ENCODE peak calls at places on chromosomes 2 and 18, in eight cellular contexts. One of them, this sample, is unnamed.

GRCh38 chr18:63344918-63345317 is 22.1 kb downstream of the KDSR start:
- DNase-seq in RWPE1: no peak
- DNase-seq in AG10803: no peak
- DNase-seq in progenitor cell of endocrine pancreas: no peak
- DNase-seq in foreskin fibroblast: no peak
- DNase-seq in sigmoid colon: no peak
- DNase-seq in D721Med: no peak
- DNase-seq in fibroblast of the aortic adventitia: no peak
- DNase-seq in this sample: no peak

GRCh38 chr2:28206786-28207185 is 185.9 kb upstream of the FOSL2 start:
- DNase-seq in RWPE1: no peak
- DNase-seq in AG10803: no peak
- DNase-seq in progenitor cell of endocrine pancreas: no peak
- DNase-seq in foreskin fibroblast: peak
- DNase-seq in sigmoid colon: no peak
- DNase-seq in D721Med: no peak
- DNase-seq in fibroblast of the aortic adventitia: no peak
- DNase-seq in this sample: no peak

GRCh38 chr18:32698148-32698547 is 74.7 kb downstream of the KLHL14 start:
- DNase-seq in RWPE1: no peak
- DNase-seq in AG10803: no peak
- DNase-seq in progenitor cell of endocrine pancreas: no peak
- DNase-seq in foreskin fibroblast: no peak
- DNase-seq in sigmoid colon: no peak
- DNase-seq in D721Med: no peak
- DNase-seq in fibroblast of the aortic adventitia: no peak
- DNase-seq in this sample: no peak

GRCh38 chr18:24369420-24369819 is 28.2 kb downstream of the OSBPL1A start:
- DNase-seq in RWPE1: no peak
- DNase-seq in AG10803: peak
- DNase-seq in progenitor cell of endocrine pancreas: no peak
- DNase-seq in foreskin fibroblast: peak
- DNase-seq in sigmoid colon: no peak
- DNase-seq in D721Med: no peak
- DNase-seq in fibroblast of the aortic adventitia: no peak
- DNase-seq in this sample: no peak

GRCh38 chr2:14634223-14634884 is 1.8 kb downstream of the LRATD1 start:
- DNase-seq in RWPE1: peak
- DNase-seq in AG10803: peak
- DNase-seq in progenitor cell of endocrine pancreas: peak
- DNase-seq in foreskin fibroblast: peak
- DNase-seq in sigmoid colon: peak
- DNase-seq in D721Med: peak
- DNase-seq in fibroblast of the aortic adventitia: peak
- DNase-seq in this sample: peak

GRCh38 chr2:46032996-46033395 is 264.2 kb upstream of the EPAS1 start:
- DNase-seq in RWPE1: peak
- DNase-seq in AG10803: no peak
- DNase-seq in progenitor cell of endocrine pancreas: no peak
- DNase-seq in foreskin fibroblast: no peak
- DNase-seq in sigmoid colon: no peak
- DNase-seq in D721Med: no peak
- DNase-seq in fibroblast of the aortic adventitia: no peak
- DNase-seq in this sample: no peak

GRCh38 chr2:69422198-69422597 is 15.0 kb downstream of the NFU1 start:
- DNase-seq in RWPE1: no peak
- DNase-seq in AG10803: no peak
- DNase-seq in progenitor cell of endocrine pancreas: no peak
- DNase-seq in foreskin fibroblast: no peak
- DNase-seq in sigmoid colon: no peak
- DNase-seq in D721Med: no peak
- DNase-seq in fibroblast of the aortic adventitia: no peak
- DNase-seq in this sample: no peak

GRCh38 chr18:46867471-46868170 is 49.7 kb downstream of the PIAS2 start:
- DNase-seq in RWPE1: no peak
- DNase-seq in AG10803: peak
- DNase-seq in progenitor cell of endocrine pancreas: no peak
- DNase-seq in foreskin fibroblast: no peak
- DNase-seq in sigmoid colon: no peak
- DNase-seq in D721Med: no peak
- DNase-seq in fibroblast of the aortic adventitia: no peak
- DNase-seq in this sample: no peak

GRCh38 chr2:84878896-84879594 is 1.8 kb downstream of the TRABD2A start:
- DNase-seq in RWPE1: no peak
- DNase-seq in AG10803: peak
- DNase-seq in progenitor cell of endocrine pancreas: no peak
- DNase-seq in foreskin fibroblast: no peak
- DNase-seq in sigmoid colon: no peak
- DNase-seq in D721Med: no peak
- DNase-seq in fibroblast of the aortic adventitia: no peak
- DNase-seq in this sample: peak

GRCh38 chr2:74436804-74437695 is 4.7 kb downstream of the RTKN start:
- DNase-seq in RWPE1: no peak
- DNase-seq in AG10803: no peak
- DNase-seq in progenitor cell of endocrine pancreas: no peak
- DNase-seq in foreskin fibroblast: no peak
- DNase-seq in sigmoid colon: no peak
- DNase-seq in D721Med: no peak
- DNase-seq in fibroblast of the aortic adventitia: no peak
- DNase-seq in this sample: no peak

GRCh38 chr2:18976112-18976961 is 382.1 kb downstream of the OSR1 start:
- DNase-seq in RWPE1: no peak
- DNase-seq in AG10803: peak
- DNase-seq in progenitor cell of endocrine pancreas: no peak
- DNase-seq in foreskin fibroblast: peak
- DNase-seq in sigmoid colon: peak
- DNase-seq in D721Med: no peak
- DNase-seq in fibroblast of the aortic adventitia: peak
- DNase-seq in this sample: no peak

GRCh38 chr2:59706729-59707128 is 846.7 kb downstream of the BCL11A start:
- DNase-seq in RWPE1: no peak
- DNase-seq in AG10803: no peak
- DNase-seq in progenitor cell of endocrine pancreas: no peak
- DNase-seq in foreskin fibroblast: no peak
- DNase-seq in sigmoid colon: no peak
- DNase-seq in D721Med: no peak
- DNase-seq in fibroblast of the aortic adventitia: no peak
- DNase-seq in this sample: no peak

GRCh38 chr2:97210336-97210735 is 97.4 kb downstream of the ANKRD36 start:
- DNase-seq in RWPE1: no peak
- DNase-seq in AG10803: no peak
- DNase-seq in progenitor cell of endocrine pancreas: no peak
- DNase-seq in foreskin fibroblast: no peak
- DNase-seq in sigmoid colon: no peak
- DNase-seq in D721Med: no peak
- DNase-seq in fibroblast of the aortic adventitia: peak
- DNase-seq in this sample: no peak

GRCh38 chr2:236935656-236936445 is 149.8 kb upstream of the COPS8 start:
- DNase-seq in RWPE1: no peak
- DNase-seq in AG10803: no peak
- DNase-seq in progenitor cell of endocrine pancreas: no peak
- DNase-seq in foreskin fibroblast: no peak
- DNase-seq in sigmoid colon: no peak
- DNase-seq in D721Med: no peak
- DNase-seq in fibroblast of the aortic adventitia: no peak
- DNase-seq in this sample: no peak

GRCh38 chr18:22826726-22827125 is 106.4 kb upstream of the RBBP8 start:
- DNase-seq in RWPE1: peak
- DNase-seq in AG10803: no peak
- DNase-seq in progenitor cell of endocrine pancreas: no peak
- DNase-seq in foreskin fibroblast: no peak
- DNase-seq in sigmoid colon: no peak
- DNase-seq in D721Med: no peak
- DNase-seq in fibroblast of the aortic adventitia: peak
- DNase-seq in this sample: no peak

GRCh38 chr18:79317718-79318117 is 78.0 kb upstream of the NFATC1 start:
- DNase-seq in RWPE1: no peak
- DNase-seq in AG10803: peak
- DNase-seq in progenitor cell of endocrine pancreas: no peak
- DNase-seq in foreskin fibroblast: no peak
- DNase-seq in sigmoid colon: no peak
- DNase-seq in D721Med: no peak
- DNase-seq in fibroblast of the aortic adventitia: no peak
- DNase-seq in this sample: no peak

GRCh38 chr18:5238371-5238758 is 41.3 kb upstream of the AKAIN1 start:
- DNase-seq in RWPE1: peak
- DNase-seq in AG10803: peak
- DNase-seq in progenitor cell of endocrine pancreas: peak
- DNase-seq in foreskin fibroblast: peak
- DNase-seq in sigmoid colon: peak
- DNase-seq in D721Med: no peak
- DNase-seq in fibroblast of the aortic adventitia: no peak
- DNase-seq in this sample: no peak

GRCh38 chr2:196949116-196949515 is 22.6 kb upstream of the PGAP1 start:
- DNase-seq in RWPE1: no peak
- DNase-seq in AG10803: no peak
- DNase-seq in progenitor cell of endocrine pancreas: no peak
- DNase-seq in foreskin fibroblast: no peak
- DNase-seq in sigmoid colon: no peak
- DNase-seq in D721Med: no peak
- DNase-seq in fibroblast of the aortic adventitia: no peak
- DNase-seq in this sample: no peak

GRCh38 chr2:203858176-203858575 is 9.4 kb upstream of the CTLA4 start:
- DNase-seq in RWPE1: no peak
- DNase-seq in AG10803: no peak
- DNase-seq in progenitor cell of endocrine pancreas: no peak
- DNase-seq in foreskin fibroblast: no peak
- DNase-seq in sigmoid colon: no peak
- DNase-seq in D721Med: no peak
- DNase-seq in fibroblast of the aortic adventitia: no peak
- DNase-seq in this sample: no peak
- TF ChIP-seq CTCF in RWPE1: no peak
- TF ChIP-seq CTCF in AG10803: no peak
- TF ChIP-seq CTCF in progenitor cell of endocrine pancreas: no peak
- TF ChIP-seq CTCF in foreskin fibroblast: no peak
- TF ChIP-seq CTCF in sigmoid colon: no peak
- TF ChIP-seq CTCF in D721Med: no peak
- TF ChIP-seq CTCF in fibroblast of the aortic adventitia: peak
- TF ChIP-seq CTCF in this sample: peak

DNA sequence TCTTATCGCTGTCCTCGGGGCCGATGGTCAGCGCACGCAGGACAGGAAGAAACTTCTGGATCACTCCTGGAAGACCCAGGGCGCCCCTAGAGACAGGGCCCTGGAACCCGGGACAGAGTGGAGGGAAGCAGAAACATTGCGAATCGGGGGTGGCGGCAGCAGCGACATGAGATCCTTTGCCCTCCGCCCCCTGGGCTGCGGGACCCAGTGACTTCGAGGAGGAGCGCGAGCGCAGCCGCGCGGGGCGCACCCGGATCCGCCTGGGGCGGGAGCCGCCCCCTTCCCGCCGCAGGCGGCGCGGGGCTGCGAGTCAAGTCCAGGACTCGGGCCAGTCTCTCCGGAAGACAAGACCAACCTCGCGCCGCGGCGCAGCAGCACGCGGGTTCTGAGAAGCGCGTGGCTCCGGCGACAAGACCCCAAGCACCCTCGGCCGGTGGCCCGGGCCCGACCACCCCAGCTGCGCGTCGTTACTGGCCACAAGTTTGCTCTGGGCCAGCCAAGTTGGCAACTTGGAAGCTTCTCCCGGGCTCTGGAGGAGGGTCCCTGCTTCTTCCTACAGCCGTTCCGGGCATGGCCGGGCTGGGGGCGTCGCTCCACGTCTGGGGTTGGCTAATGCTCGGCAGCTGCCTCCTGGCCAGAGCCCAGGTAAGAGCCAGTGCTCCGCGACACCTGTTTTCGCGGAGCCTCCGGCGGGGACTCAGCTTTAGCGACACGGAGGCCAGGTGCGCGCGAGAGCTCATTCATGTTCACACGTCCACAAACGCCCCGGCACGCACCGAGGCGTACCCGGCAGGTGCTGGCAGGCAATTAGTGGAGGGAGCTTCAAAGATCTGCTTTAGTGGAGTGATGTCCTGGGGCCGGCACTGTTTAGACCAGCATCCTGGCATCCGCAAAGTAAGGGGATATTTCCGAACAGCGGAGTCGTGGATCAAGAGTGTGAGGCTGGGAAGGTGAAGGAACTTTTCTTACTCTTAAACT is at the start of gene PTH2R:
- DNase-seq in RWPE1: no peak
- DNase-seq in AG10803: no peak
- DNase-seq in progenitor cell of endocrine pancreas: peak
- DNase-seq in foreskin fibroblast: peak
- DNase-seq in sigmoid colon: no peak
- DNase-seq in D721Med: no peak
- DNase-seq in fibroblast of the aortic adventitia: no peak
- DNase-seq in this sample: peak
- TF ChIP-seq CTCF in RWPE1: no peak
- TF ChIP-seq CTCF in AG10803: no peak
- TF ChIP-seq CTCF in progenitor cell of endocrine pancreas: no peak
- TF ChIP-seq CTCF in foreskin fibroblast: no peak
- TF ChIP-seq CTCF in sigmoid colon: no peak
- TF ChIP-seq CTCF in D721Med: no peak
- TF ChIP-seq CTCF in fibroblast of the aortic adventitia: no peak
- TF ChIP-seq CTCF in this sample: no peak

DNA sequence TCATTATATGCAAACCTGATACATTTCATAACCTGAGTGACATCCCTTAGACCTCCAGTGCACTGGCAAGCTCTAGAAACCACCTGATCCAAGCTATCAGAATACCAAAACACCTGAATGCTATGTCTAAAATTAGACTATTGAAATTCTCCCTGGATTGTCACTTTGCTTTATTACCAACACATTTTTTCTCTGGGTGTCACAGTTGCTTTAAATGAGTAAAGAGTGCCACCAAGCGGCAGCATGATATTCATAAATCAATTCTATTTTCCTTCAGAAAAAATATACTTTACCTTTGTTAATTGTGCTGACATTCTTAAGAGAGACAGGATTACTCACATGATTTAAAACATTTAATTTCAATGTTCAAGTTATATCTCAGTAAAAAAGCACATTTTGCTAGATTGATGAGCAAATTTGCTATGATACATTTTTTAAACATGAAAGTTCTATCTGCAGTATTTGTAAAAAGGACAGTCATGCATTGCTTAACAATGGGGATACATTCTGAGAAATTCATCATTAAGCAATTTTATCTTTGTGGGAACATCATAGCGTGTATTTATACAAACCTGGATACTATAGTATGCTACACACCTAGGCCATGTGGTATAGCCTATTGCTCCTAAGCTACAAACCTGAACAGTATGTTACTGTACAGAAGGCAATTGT is 338.4 kb upstream of the SLC39A10 start:
- DNase-seq in RWPE1: peak
- DNase-seq in AG10803: peak
- DNase-seq in progenitor cell of endocrine pancreas: peak
- DNase-seq in foreskin fibroblast: peak
- DNase-seq in sigmoid colon: no peak
- DNase-seq in D721Med: no peak
- DNase-seq in fibroblast of the aortic adventitia: peak
- DNase-seq in this sample: no peak
- TF ChIP-seq CTCF in RWPE1: peak
- TF ChIP-seq CTCF in AG10803: peak
- TF ChIP-seq CTCF in progenitor cell of endocrine pancreas: peak
- TF ChIP-seq CTCF in foreskin fibroblast: peak
- TF ChIP-seq CTCF in sigmoid colon: no peak
- TF ChIP-seq CTCF in D721Med: peak
- TF ChIP-seq CTCF in fibroblast of the aortic adventitia: peak
- TF ChIP-seq CTCF in this sample: peak

DNA sequence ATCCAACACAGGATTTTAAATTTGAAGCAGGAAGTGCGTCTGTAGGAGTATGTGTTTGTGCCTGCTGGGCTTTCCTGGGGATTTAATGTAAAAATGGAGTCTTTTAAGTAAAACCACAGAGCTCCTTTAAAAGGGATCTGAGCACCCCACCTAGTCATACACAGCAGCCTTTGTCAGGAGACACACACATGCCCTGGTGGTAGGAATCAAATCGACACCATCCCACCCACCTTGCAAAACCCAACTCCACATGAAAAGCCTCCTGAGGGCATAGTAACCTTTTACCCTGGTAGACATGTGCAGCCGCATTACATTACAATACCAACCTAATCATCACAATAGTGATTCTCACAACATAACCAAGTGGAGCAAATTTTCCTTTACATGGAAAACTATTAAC is 29.0 kb downstream of the UXS1 start:
- DNase-seq in RWPE1: no peak
- DNase-seq in AG10803: no peak
- DNase-seq in progenitor cell of endocrine pancreas: no peak
- DNase-seq in foreskin fibroblast: no peak
- DNase-seq in sigmoid colon: no peak
- DNase-seq in D721Med: no peak
- DNase-seq in fibroblast of the aortic adventitia: no peak
- DNase-seq in this sample: no peak
- TF ChIP-seq CTCF in RWPE1: no peak
- TF ChIP-seq CTCF in AG10803: no peak
- TF ChIP-seq CTCF in progenitor cell of endocrine pancreas: no peak
- TF ChIP-seq CTCF in foreskin fibroblast: no peak
- TF ChIP-seq CTCF in sigmoid colon: no peak
- TF ChIP-seq CTCF in D721Med: no peak
- TF ChIP-seq CTCF in fibroblast of the aortic adventitia: no peak
- TF ChIP-seq CTCF in this sample: peak

This sample was measured in chondrocyte.